ENCODE peak calls at places on chromosomes 3 and 15, in eight cellular contexts. P is fibroblast of villous mesenchyme; G is endodermal cell; I is endothelial cell; M is CD4-positive, alpha-beta T cell; X is cardiac fibroblast; R is WTC11; H is heart right ventricle. V is an unnamed sample.

GRCh38 chr15:50697109-50697797 is 10.7 kb upstream of the TRPM7 start:
- DNase-seq in P (no peak), G (no peak), I (no peak), M (no peak), X (peak), R (no peak), H (no peak), V (no peak)

GRCh38 chr15:77591960-77592613 is 40.6 kb downstream of the LINGO1 start:
- DNase-seq in P (no peak), G (no peak), I (no peak), M (no peak), X (no peak), R (no peak), H (no peak), V (no peak)

GRCh38 chr15:60076055-60076454 is 71.9 kb downstream of the FOXB1 start:
- DNase-seq in P (no peak), G (no peak), I (no peak), M (no peak), X (no peak), R (no peak), H (no peak), V (no peak)

GRCh38 chr3:124483915-124484470 is 246.3 kb upstream of the UMPS start:
- DNase-seq in P (peak), G (no peak), I (no peak), M (no peak), X (peak), R (no peak), H (no peak), V (no peak)

GRCh38 chr15:63896336-63897115 is 62.8 kb upstream of the HERC1 start:
- DNase-seq in P (peak), G (peak), I (no peak), M (no peak), X (peak), R (no peak), H (no peak), V (peak)

GRCh38 chr3:192409203-192409837 is 318.0 kb downstream of the FGF12 start:
- DNase-seq in P (no peak), G (peak), I (peak), M (no peak), X (peak), R (peak), H (peak), V (peak)

GRCh38 chr15:80401471-80401870 is 2.7 kb upstream of the ARNT2 start:
- DNase-seq in P (no peak), G (no peak), I (no peak), M (no peak), X (no peak), R (no peak), H (no peak), V (no peak)

GRCh38 chr3:47661121-47661752 is 82.6 kb upstream of the CSPG5 start:
- DNase-seq in P (peak), G (no peak), I (no peak), M (no peak), X (peak), R (no peak), H (no peak), V (no peak)

GRCh38 chr3:14773691-14774128 is 45.1 kb upstream of the FGD5 start:
- DNase-seq in P (no peak), G (peak), I (no peak), M (no peak), X (no peak), R (peak), H (no peak), V (no peak)

GRCh38 chr3:62604301-62604700 is 231.0 kb upstream of the FEZF2 start:
- DNase-seq in P (peak), G (no peak), I (no peak), M (no peak), X (peak), R (no peak), H (no peak), V (no peak)

GRCh38 chr3:9311265-9311664 is 51.6 kb upstream of the THUMPD3 start:
- DNase-seq in P (no peak), G (no peak), I (no peak), M (no peak), X (no peak), R (no peak), H (no peak), V (no peak)

GRCh38 chr15:65204236-65204930 is 6.9 kb downstream of the CILP start:
- DNase-seq in P (no peak), G (no peak), I (no peak), M (no peak), X (no peak), R (no peak), H (no peak), V (no peak)

GRCh38 chr3:12875857-12876451 is 34.6 kb upstream of the RPL32 start:
- DNase-seq in P (peak), G (peak), I (peak), M (no peak), X (no peak), R (peak), H (peak), V (peak)

GRCh38 chr3:167917969-167918368 is 177.8 kb downstream of the GOLIM4 start:
- DNase-seq in P (no peak), G (no peak), I (no peak), M (no peak), X (no peak), R (no peak), H (no peak), V (no peak)

GRCh38 chr15:46312133-46312740 is 677.4 kb downstream of the SQOR start:
- DNase-seq in P (peak), G (peak), I (peak), M (peak), X (peak), R (peak), H (peak), V (peak)

GRCh38 chr3:99965681-99966408 is 148.2 kb downstream of the CMSS1 start:
- DNase-seq in P (no peak), G (no peak), I (no peak), M (no peak), X (no peak), R (no peak), H (no peak), V (no peak)

GRCh38 chr15:62783303-62783957 is 259.1 kb upstream of the TPM1 start:
- DNase-seq in P (peak), G (no peak), I (no peak), M (no peak), X (peak), R (no peak), H (no peak), V (no peak)

GRCh38 chr3:121649645-121650044 is 11.1 kb downstream of the HCLS1 start:
- DNase-seq in P (peak), G (no peak), I (no peak), M (no peak), X (peak), R (no peak), H (no peak), V (no peak)

GRCh38 chr3:140439527-140439926 is 238.3 kb upstream of the TRIM42 start:
- DNase-seq in P (no peak), G (no peak), I (no peak), M (no peak), X (no peak), R (no peak), H (no peak), V (no peak)
- TF ChIP-seq CTCF in P (no peak), G (no peak), I (no peak), M (no peak), X (no peak), R (no peak), H (no peak), V (no peak)

GRCh38 chr3:173986861-173987410 is 589.4 kb downstream of the NLGN1 start:
- DNase-seq in P (no peak), G (no peak), I (no peak), M (no peak), X (no peak), R (no peak), H (no peak), V (no peak)

GRCh38 chr3:173993299-173993698 is 595.8 kb downstream of the NLGN1 start:
- DNase-seq in P (peak), G (no peak), I (no peak), M (no peak), X (peak), R (no peak), H (no peak), V (no peak)

GRCh38 chr3:173983353-173983752 is 585.8 kb downstream of the NLGN1 start:
- DNase-seq in P (no peak), G (no peak), I (no peak), M (no peak), X (no peak), R (no peak), H (no peak), V (no peak)

DNA sequence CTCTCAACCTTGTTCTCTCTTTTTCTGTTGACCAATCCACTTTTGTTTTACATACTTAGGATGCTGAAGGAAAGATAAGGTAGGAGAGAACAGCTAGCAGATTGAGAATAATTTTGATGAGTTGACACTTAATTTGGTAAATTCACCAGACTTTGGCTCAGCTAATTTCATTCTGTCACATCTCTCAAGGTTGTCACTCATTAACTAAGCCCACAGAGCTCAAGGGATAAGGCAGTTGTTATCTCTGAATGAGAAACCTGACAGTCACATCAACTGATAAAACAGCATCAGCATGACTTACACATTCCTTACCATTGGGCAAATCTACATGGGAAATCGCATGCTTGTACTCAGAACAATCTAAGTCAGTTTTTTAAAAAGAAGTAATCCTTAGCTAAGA is 591.4 kb downstream of the NLGN1 start:
- DNase-seq in P (no peak), G (no peak), I (no peak), M (no peak), X (no peak), R (no peak), H (no peak), V (no peak)
- TF ChIP-seq CTCF in P (no peak), G (no peak), I (no peak), M (no peak), X (no peak), R (no peak), H (no peak), V (no peak)

GRCh38 chr3:43691120-43692002 is 623 bp downstream of the ABHD5 start:
- DNase-seq in P (peak), G (peak), I (peak), M (peak), X (no peak), R (peak), H (peak), V (peak)
- TF ChIP-seq CTCF in P (no peak), G (peak), I (no peak), M (no peak), X (no peak), R (no peak), H (peak), V (peak)

DNA sequence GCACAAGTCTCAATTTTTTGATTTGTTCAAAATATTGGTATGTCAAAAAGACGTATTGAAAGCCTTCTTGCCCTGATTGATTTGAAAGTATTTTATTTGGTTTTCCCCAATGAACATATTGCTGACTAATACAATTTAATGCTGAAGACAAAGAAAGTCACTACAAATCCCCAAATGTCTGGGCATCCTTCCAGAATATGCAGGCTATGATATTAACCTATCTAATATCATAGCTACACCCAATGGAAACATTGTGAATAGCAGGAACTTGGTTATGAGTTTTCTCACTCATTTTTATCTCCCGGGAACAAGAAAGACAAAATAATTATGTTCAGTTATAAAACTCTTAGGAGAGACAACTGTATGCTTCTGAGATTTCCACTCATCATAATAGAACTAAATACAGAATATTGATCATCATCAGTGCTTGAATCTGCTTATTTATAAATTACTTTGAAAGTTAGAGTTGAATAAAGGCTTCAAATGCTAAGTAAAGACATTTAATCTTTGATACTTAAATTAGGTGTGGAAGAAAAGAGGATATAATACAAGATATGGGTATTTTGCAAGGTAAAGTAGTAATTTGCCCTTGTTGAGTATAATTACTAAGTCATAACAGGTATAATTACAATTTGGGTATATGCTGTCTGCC is 483.9 kb downstream of the RBMS3 start:
- DNase-seq in P (peak), G (no peak), I (no peak), M (no peak), X (peak), R (no peak), H (no peak), V (no peak)
- TF ChIP-seq CTCF in P (peak), G (no peak), I (no peak), M (no peak), X (peak), R (no peak), H (peak), V (no peak)

GRCh38 chr3:45164056-45164455 is 17.9 kb upstream of the CDCP1 start:
- DNase-seq in P (no peak), G (no peak), I (no peak), M (no peak), X (no peak), R (no peak), H (no peak), V (no peak)

GRCh38 chr3:45166283-45166879 is 20.2 kb upstream of the CDCP1 start:
- DNase-seq in P (peak), G (no peak), I (no peak), M (no peak), X (no peak), R (no peak), H (no peak), V (no peak)

GRCh38 chr3:45163481-45163880 is 17.3 kb upstream of the CDCP1 start:
- DNase-seq in P (no peak), G (no peak), I (no peak), M (no peak), X (no peak), R (no peak), H (no peak), V (no peak)

GRCh38 chr3:45167011-45167911 is 21.1 kb upstream of the CDCP1 start:
- DNase-seq in P (peak), G (peak), I (peak), M (peak), X (peak), R (peak), H (peak), V (peak)

GRCh38 chr3:45165497-45166282 is 19.5 kb upstream of the CDCP1 start:
- DNase-seq in P (no peak), G (no peak), I (no peak), M (no peak), X (peak), R (no peak), H (no peak), V (no peak)
- TF ChIP-seq CTCF in P (no peak), G (no peak), I (no peak), M (no peak), X (no peak), R (no peak), H (no peak), V (no peak)

DNA sequence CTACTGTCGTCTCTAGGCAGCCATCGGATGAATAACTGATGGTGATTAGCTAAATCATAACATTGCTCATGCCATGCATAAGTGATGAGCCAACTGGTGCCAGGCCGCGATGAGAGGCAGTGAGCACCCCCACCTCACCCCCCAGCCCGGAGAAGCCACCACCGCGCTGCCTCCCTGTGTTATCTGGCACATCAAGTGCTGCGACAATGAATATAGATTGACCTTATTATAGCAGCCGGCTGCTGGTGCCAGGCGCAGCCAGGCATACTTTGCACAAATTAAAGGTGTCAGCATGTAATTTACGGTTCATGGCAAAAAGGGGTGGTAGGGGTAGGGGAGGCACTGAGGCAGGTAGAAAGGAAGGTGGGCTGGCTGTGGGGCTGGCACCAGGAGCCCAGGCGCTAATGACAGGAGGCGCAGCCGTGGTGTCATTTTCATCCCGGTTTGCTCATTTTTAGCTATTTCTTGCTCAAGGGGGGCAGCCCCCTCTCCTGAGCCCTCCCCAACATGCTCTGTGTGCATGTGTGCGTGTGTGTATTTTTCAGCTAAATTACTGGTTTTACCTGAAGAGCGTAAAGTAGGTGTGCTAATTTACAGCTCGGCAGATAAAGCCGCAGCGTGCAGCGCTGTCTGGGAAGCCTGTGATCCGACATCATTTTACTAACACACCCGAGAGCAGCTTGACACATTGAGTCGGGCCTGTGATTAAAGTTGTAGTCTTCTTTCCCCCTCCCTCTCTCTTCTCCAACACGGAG is 212.1 kb downstream of the RPLP1 start:
- DNase-seq in P (no peak), G (no peak), I (no peak), M (no peak), X (no peak), R (no peak), H (no peak), V (no peak)
- TF ChIP-seq CTCF in P (no peak), G (no peak), I (no peak), M (no peak), X (no peak), R (no peak), H (no peak), V (no peak)